ENCODE peak calls at places on chromosomes 2 and 18, in ten cellular contexts. Z, P, U, R, M, W, V, J, C and S are unnamed samples.

GRCh38 chr2:74242354-74243071 is 44.1 kb downstream of the MTHFD2 start:
- DNase-seq in C (no peak), W (no peak), R (no peak), U (no peak), Z (no peak), M (no peak), P (peak), J (no peak), V (no peak), S (no peak)

GRCh38 chr2:208031608-208032019 is 6.3 kb upstream of the PLEKHM3 start:
- DNase-seq in Z (no peak), J (no peak), W (no peak), U (peak), C (no peak), R (no peak), V (no peak), P (no peak), M (peak), S (no peak)

GRCh38 chr2:231720292-231720691 is 12.0 kb downstream of the PTMA start:
- DNase-seq in J (no peak), R (no peak), Z (no peak), V (no peak), U (no peak), M (no peak), C (no peak), W (no peak), P (peak), S (no peak)

GRCh38 chr2:118634876-118635275 is 212.6 kb downstream of the EN1 start:
- DNase-seq in V (no peak), U (no peak), P (no peak), J (no peak), M (no peak), R (no peak), W (no peak), Z (no peak), C (no peak), S (no peak)

GRCh38 chr2:45930396-45930792 is 278.9 kb downstream of the PRKCE start:
- DNase-seq in V (peak), P (peak), M (peak), J (peak), C (no peak), W (no peak), U (no peak), Z (no peak), R (no peak), S (no peak)

GRCh38 chr2:18311413-18311812 is 249.0 kb downstream of the RDH14 start:
- DNase-seq in R (no peak), Z (no peak), W (no peak), P (no peak), C (no peak), U (peak), M (peak), J (no peak), V (peak), S (peak)

GRCh38 chr2:38959938-38960608 is 70.4 kb downstream of the ARHGEF33 start:
- DNase-seq in Z (no peak), R (peak), C (peak), W (peak), U (peak), M (no peak), P (no peak), J (peak), V (peak), S (peak)

GRCh38 chr2:44940053-44940494 is 1.4 kb upstream of the SIX3 start:
- DNase-seq in J (no peak), U (no peak), C (no peak), Z (no peak), W (no peak), R (no peak), V (no peak), P (no peak), M (no peak), S (no peak)

GRCh38 chr2:163527381-163527780 is 208.4 kb downstream of the FIGN start:
- DNase-seq in C (no peak), P (no peak), Z (no peak), V (no peak), R (no peak), J (peak), M (no peak), U (no peak), W (no peak), S (no peak)

GRCh38 chr2:202249521-202249850 is 11.1 kb upstream of the SUMO1 start:
- DNase-seq in Z (no peak), V (peak), W (no peak), P (no peak), R (no peak), J (peak), C (no peak), M (no peak), U (no peak), S (no peak)

GRCh38 chr2:88831792-88832248 is 140.3 kb downstream of the RPIA start:
- DNase-seq in C (no peak), W (peak), U (peak), Z (peak), M (peak), R (peak), J (no peak), P (no peak), V (no peak), S (no peak)

GRCh38 chr18:70181015-70181414 is 24.5 kb downstream of the RTTN start:
- DNase-seq in U (peak), M (peak), Z (no peak), C (no peak), J (peak), P (no peak), W (no peak), V (peak), R (no peak), S (no peak)

GRCh38 chr18:5444269-5444668 is 99.5 kb downstream of the EPB41L3 start:
- DNase-seq in P (no peak), C (no peak), Z (no peak), W (no peak), U (no peak), M (no peak), J (peak), R (no peak), V (peak), S (no peak)
- TF ChIP-seq CTCF in P (no peak), C (no peak), Z (no peak), W (no peak), U (no peak), M (no peak), J (no peak), R (no peak), V (no peak), S (no peak)

DNA sequence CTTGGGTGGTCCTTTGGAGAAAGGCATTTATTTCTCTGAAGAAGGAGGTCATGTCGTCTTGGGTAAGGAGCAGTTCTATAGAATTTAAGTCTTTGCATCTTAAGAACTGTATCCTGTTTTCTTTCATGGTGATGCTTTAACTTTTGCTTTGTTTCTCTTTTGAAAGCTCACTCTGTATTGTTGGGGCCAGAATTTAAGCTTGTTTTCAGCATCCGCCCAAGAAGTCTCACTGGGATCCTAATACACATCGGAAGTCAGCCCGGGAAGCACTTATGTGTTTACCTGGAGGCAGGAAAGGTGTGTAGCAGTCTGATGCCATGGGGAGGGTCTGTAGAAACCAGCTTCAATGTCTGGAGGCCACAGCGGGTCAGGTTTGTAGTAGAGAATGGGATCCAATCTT is 64.7 kb upstream of the TTC39C start:
- DNase-seq in W (no peak), M (no peak), P (no peak), V (no peak), U (no peak), R (peak), Z (no peak), C (no peak), J (no peak), S (no peak)
- TF ChIP-seq CTCF in W (no peak), M (no peak), P (no peak), V (no peak), U (no peak), R (no peak), Z (no peak), C (no peak), J (no peak), S (no peak)

DNA sequence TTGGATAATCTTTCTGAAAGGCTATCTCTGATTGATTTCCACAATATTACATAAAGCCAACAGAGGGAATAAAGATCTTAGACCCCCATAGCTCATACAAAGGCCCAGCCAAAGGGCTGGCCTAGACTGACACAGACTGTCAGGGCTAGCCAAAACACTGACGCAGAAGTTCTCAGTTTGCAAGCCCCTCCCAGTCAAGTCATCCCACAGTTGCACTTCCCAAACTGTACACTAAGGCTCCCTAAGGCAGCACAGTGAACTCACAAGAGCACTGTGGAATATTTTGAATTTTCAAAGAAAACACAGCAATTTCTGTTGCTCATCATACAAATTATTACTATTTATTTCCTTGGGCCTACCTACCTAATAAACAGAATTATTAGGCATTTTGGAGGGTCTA is 244.9 kb downstream of the SP3 start:
- DNase-seq in C (no peak), J (peak), Z (no peak), V (peak), R (no peak), M (no peak), W (no peak), U (peak), P (no peak), S (no peak)
- TF ChIP-seq CTCF in C (no peak), J (peak), Z (no peak), V (no peak), R (no peak), M (no peak), W (no peak), U (peak), P (no peak), S (peak)

DNA sequence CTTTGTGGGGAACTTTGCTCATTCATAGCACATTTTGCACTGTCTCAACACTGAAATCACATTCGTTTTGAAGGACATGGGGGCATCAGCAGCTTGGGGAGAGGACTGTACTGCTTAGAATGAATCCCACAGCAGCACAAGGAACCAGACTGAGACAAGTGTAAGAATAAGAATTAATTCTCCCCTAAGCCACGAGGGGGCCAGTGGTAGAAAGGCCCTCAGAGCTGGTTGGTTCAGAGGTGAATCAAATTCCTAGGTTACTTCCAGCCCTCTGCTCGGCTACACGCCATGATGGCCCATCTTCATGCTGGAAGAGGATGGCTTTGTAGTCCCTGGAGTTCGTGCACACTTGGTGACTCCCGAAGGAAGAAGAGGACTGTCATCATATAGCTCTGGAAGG is 12.0 kb upstream of the MC5R start:
- DNase-seq in W (no peak), V (no peak), Z (no peak), U (no peak), M (peak), R (peak), J (no peak), P (peak), C (no peak), S (no peak)
- TF ChIP-seq CTCF in W (no peak), V (no peak), Z (peak), U (no peak), M (no peak), R (peak), J (peak), P (no peak), C (no peak), S (no peak)

GRCh38 chr18:58087928-58088722 is 44.1 kb downstream of the NEDD4L start:
- DNase-seq in V (no peak), U (peak), P (peak), J (peak), Z (peak), C (no peak), W (peak), M (no peak), R (peak), S (no peak)
- TF ChIP-seq CTCF in V (no peak), U (no peak), P (no peak), J (no peak), Z (no peak), C (no peak), W (no peak), M (no peak), R (no peak), S (no peak)

DNA sequence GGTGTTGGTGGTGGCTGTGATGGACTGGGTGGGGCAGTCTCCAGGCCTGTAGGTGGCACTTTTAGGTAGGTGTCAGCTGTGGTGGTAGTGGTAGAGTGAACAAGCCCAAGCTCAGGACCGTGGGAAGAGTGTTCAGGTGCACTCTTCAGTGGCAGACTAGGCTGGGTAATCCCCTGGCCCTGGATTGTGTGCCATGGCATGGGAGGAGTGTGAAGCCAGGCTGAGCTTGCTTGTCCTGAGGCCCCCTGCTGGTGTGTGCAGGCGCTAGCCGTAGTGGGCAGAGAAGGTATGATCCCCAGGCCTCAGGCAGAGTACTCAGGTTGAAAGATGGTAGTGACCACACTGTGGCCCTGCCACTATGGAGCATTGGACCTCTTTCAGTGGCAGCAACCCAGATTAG is 850.3 kb downstream of the DSC3 start:
- DNase-seq in J (no peak), Z (no peak), V (no peak), C (no peak), U (no peak), M (no peak), R (peak), W (no peak), P (no peak), S (no peak)
- TF ChIP-seq CTCF in J (peak), Z (no peak), V (no peak), C (no peak), U (no peak), M (no peak), R (peak), W (no peak), P (no peak), S (no peak)